ENCODE peak calls at places on chromosomes 7 and 10, in eight cellular contexts. One of them, this sample, is unnamed.

GRCh38 chr7:15780271-15780670 is 93.8 kb upstream of the MEOX2 start:
- DNase-seq in left colon: no peak
- DNase-seq in iPS-NIHi11: no peak
- DNase-seq in mucosa of descending colon: no peak
- DNase-seq in NCI-H2081: no peak
- DNase-seq in Calu3: peak; percentile 56
- DNase-seq in fibroblast of pulmonary artery: peak; percentile 81
- DNase-seq in A549: no peak
- DNase-seq in this sample: no peak

GRCh38 chr10:73591578-73591902 is 398 bp upstream of the USP54 start:
- DNase-seq in left colon: no peak
- DNase-seq in iPS-NIHi11: peak; percentile 31
- DNase-seq in mucosa of descending colon: no peak
- DNase-seq in NCI-H2081: no peak
- DNase-seq in Calu3: peak; percentile 11
- DNase-seq in fibroblast of pulmonary artery: no peak
- DNase-seq in A549: no peak
- DNase-seq in this sample: no peak

GRCh38 chr10:3806603-3807002 is 21.6 kb upstream of the KLF6 start:
- DNase-seq in left colon: peak; percentile 74
- DNase-seq in iPS-NIHi11: no peak
- DNase-seq in mucosa of descending colon: peak; percentile 83
- DNase-seq in NCI-H2081: peak; percentile 32
- DNase-seq in Calu3: peak; percentile 69
- DNase-seq in fibroblast of pulmonary artery: peak; percentile 83
- DNase-seq in A549: no peak
- DNase-seq in this sample: no peak

GRCh38 chr10:2005546-2005945 is 268.2 kb upstream of the ADARB2 start:
- DNase-seq in left colon: no peak
- DNase-seq in iPS-NIHi11: no peak
- DNase-seq in mucosa of descending colon: no peak
- DNase-seq in NCI-H2081: no peak
- DNase-seq in Calu3: no peak
- DNase-seq in fibroblast of pulmonary artery: no peak
- DNase-seq in A549: no peak
- DNase-seq in this sample: no peak

GRCh38 chr7:371119-371778 is 81.3 kb downstream of the FOXL3 start:
- DNase-seq in left colon: peak; percentile 33
- DNase-seq in iPS-NIHi11: no peak
- DNase-seq in mucosa of descending colon: peak; percentile 38
- DNase-seq in NCI-H2081: no peak
- DNase-seq in Calu3: no peak
- DNase-seq in fibroblast of pulmonary artery: no peak
- DNase-seq in A549: peak; percentile 48
- DNase-seq in this sample: no peak

GRCh38 chr7:71871446-71871845 is 540.7 kb downstream of the CALN1 start:
- DNase-seq in left colon: no peak
- DNase-seq in iPS-NIHi11: peak; percentile 38
- DNase-seq in mucosa of descending colon: no peak
- DNase-seq in NCI-H2081: no peak
- DNase-seq in Calu3: no peak
- DNase-seq in fibroblast of pulmonary artery: no peak
- DNase-seq in A549: no peak
- DNase-seq in this sample: no peak

GRCh38 chr10:43350686-43351085 is 20.8 kb upstream of the FXYD4 start:
- DNase-seq in left colon: no peak
- DNase-seq in iPS-NIHi11: peak; percentile 1
- DNase-seq in mucosa of descending colon: no peak
- DNase-seq in NCI-H2081: no peak
- DNase-seq in Calu3: no peak
- DNase-seq in fibroblast of pulmonary artery: no peak
- DNase-seq in A549: no peak
- DNase-seq in this sample: no peak

GRCh38 chr7:138512092-138512858 is 52.2 kb downstream of the TRIM24 start:
- DNase-seq in left colon: no peak
- DNase-seq in iPS-NIHi11: no peak
- DNase-seq in mucosa of descending colon: no peak
- DNase-seq in NCI-H2081: no peak
- DNase-seq in Calu3: no peak
- DNase-seq in fibroblast of pulmonary artery: no peak
- DNase-seq in A549: no peak
- DNase-seq in this sample: no peak

GRCh38 chr7:30989824-30990140 is 26.0 kb downstream of the GHRHR start:
- DNase-seq in left colon: no peak
- DNase-seq in iPS-NIHi11: no peak
- DNase-seq in mucosa of descending colon: no peak
- DNase-seq in NCI-H2081: no peak
- DNase-seq in Calu3: no peak
- DNase-seq in fibroblast of pulmonary artery: no peak
- DNase-seq in A549: no peak
- DNase-seq in this sample: no peak

GRCh38 chr7:112416127-112416526 is 34.1 kb upstream of the IFRD1 start:
- DNase-seq in left colon: no peak
- DNase-seq in iPS-NIHi11: no peak
- DNase-seq in mucosa of descending colon: no peak
- DNase-seq in NCI-H2081: no peak
- DNase-seq in Calu3: no peak
- DNase-seq in fibroblast of pulmonary artery: peak; percentile 60
- DNase-seq in A549: no peak
- DNase-seq in this sample: no peak

GRCh38 chr10:92691591-92692084 is 1.9 kb downstream of the HHEX start:
- DNase-seq in left colon: peak; percentile 60
- DNase-seq in iPS-NIHi11: peak; percentile 34
- DNase-seq in mucosa of descending colon: peak; percentile 28
- DNase-seq in NCI-H2081: no peak
- DNase-seq in Calu3: no peak
- DNase-seq in fibroblast of pulmonary artery: no peak
- DNase-seq in A549: no peak
- DNase-seq in this sample: no peak

GRCh38 chr10:3772349-3773222 is 12.4 kb downstream of the KLF6 start:
- DNase-seq in left colon: no peak
- DNase-seq in iPS-NIHi11: no peak
- DNase-seq in mucosa of descending colon: no peak
- DNase-seq in NCI-H2081: no peak
- DNase-seq in Calu3: no peak
- DNase-seq in fibroblast of pulmonary artery: peak; percentile 46
- DNase-seq in A549: no peak
- DNase-seq in this sample: no peak

GRCh38 chr7:140646931-140647647 is 6.5 kb upstream of the DENND2A start:
- DNase-seq in left colon: peak; percentile 51
- DNase-seq in iPS-NIHi11: peak; percentile 81
- DNase-seq in mucosa of descending colon: peak; percentile 53
- DNase-seq in NCI-H2081: peak; percentile 78
- DNase-seq in Calu3: peak; percentile 52
- DNase-seq in fibroblast of pulmonary artery: peak; percentile 35
- DNase-seq in A549: peak; percentile 97
- DNase-seq in this sample: no peak

GRCh38 chr10:36516281-36516680 is 609.1 kb upstream of the ANKRD30A start:
- DNase-seq in left colon: no peak
- DNase-seq in iPS-NIHi11: no peak
- DNase-seq in mucosa of descending colon: no peak
- DNase-seq in NCI-H2081: no peak
- DNase-seq in Calu3: no peak
- DNase-seq in fibroblast of pulmonary artery: no peak
- DNase-seq in A549: no peak
- DNase-seq in this sample: no peak

GRCh38 chr10:131127122-131127589 is 184.4 kb downstream of the TCERG1L start:
- DNase-seq in left colon: no peak
- DNase-seq in iPS-NIHi11: no peak
- DNase-seq in mucosa of descending colon: no peak
- DNase-seq in NCI-H2081: no peak
- DNase-seq in Calu3: no peak
- DNase-seq in fibroblast of pulmonary artery: no peak
- DNase-seq in A549: no peak
- DNase-seq in this sample: no peak

GRCh38 chr7:31372538-31372937 is 32.0 kb upstream of the NEUROD6 start:
- DNase-seq in left colon: no peak
- DNase-seq in iPS-NIHi11: no peak
- DNase-seq in mucosa of descending colon: no peak
- DNase-seq in NCI-H2081: no peak
- DNase-seq in Calu3: no peak
- DNase-seq in fibroblast of pulmonary artery: no peak
- DNase-seq in A549: no peak
- DNase-seq in this sample: no peak

GRCh38 chr7:158120313-158120712 is 467.3 kb downstream of the PTPRN2 start:
- DNase-seq in left colon: no peak
- DNase-seq in iPS-NIHi11: no peak
- DNase-seq in mucosa of descending colon: no peak
- DNase-seq in NCI-H2081: no peak
- DNase-seq in Calu3: no peak
- DNase-seq in fibroblast of pulmonary artery: no peak
- DNase-seq in A549: no peak
- DNase-seq in this sample: peak; percentile 4

GRCh38 chr10:58177362-58177947 is 90.2 kb downstream of the IPMK start:
- DNase-seq in left colon: no peak
- DNase-seq in iPS-NIHi11: no peak
- DNase-seq in mucosa of descending colon: no peak
- DNase-seq in NCI-H2081: peak; percentile 26
- DNase-seq in Calu3: no peak
- DNase-seq in fibroblast of pulmonary artery: peak; percentile 67
- DNase-seq in A549: peak; percentile 16
- DNase-seq in this sample: no peak

GRCh38 chr7:130906575-130906974 is 172.6 kb upstream of the KLF14 start:
- DNase-seq in left colon: no peak
- DNase-seq in iPS-NIHi11: no peak
- DNase-seq in mucosa of descending colon: no peak
- DNase-seq in NCI-H2081: no peak
- DNase-seq in Calu3: no peak
- DNase-seq in fibroblast of pulmonary artery: no peak
- DNase-seq in A549: no peak
- DNase-seq in this sample: no peak

GRCh38 chr7:146131701-146132100 is 15.1 kb downstream of the CNTNAP2 start:
- DNase-seq in left colon: no peak
- DNase-seq in iPS-NIHi11: no peak
- DNase-seq in mucosa of descending colon: no peak
- DNase-seq in NCI-H2081: no peak
- DNase-seq in Calu3: no peak
- DNase-seq in fibroblast of pulmonary artery: no peak
- DNase-seq in A549: no peak
- DNase-seq in this sample: no peak

GRCh38 chr7:135658564-135658963 is 3.8 kb upstream of the STMP1 start:
- DNase-seq in left colon: no peak
- DNase-seq in iPS-NIHi11: no peak
- DNase-seq in mucosa of descending colon: no peak
- DNase-seq in NCI-H2081: no peak
- DNase-seq in Calu3: no peak
- DNase-seq in fibroblast of pulmonary artery: no peak
- DNase-seq in A549: no peak
- DNase-seq in this sample: no peak

GRCh38 chr7:106848851-106849442 is 16.1 kb upstream of the PIK3CG start:
- DNase-seq in left colon: no peak
- DNase-seq in iPS-NIHi11: no peak
- DNase-seq in mucosa of descending colon: no peak
- DNase-seq in NCI-H2081: no peak
- DNase-seq in Calu3: no peak
- DNase-seq in fibroblast of pulmonary artery: peak; percentile 15
- DNase-seq in A549: no peak
- DNase-seq in this sample: no peak

GRCh38 chr10:133474833-133475734 is 21.3 kb downstream of the SCART1 start:
- DNase-seq in left colon: no peak
- DNase-seq in iPS-NIHi11: no peak
- DNase-seq in mucosa of descending colon: peak; percentile 10
- DNase-seq in NCI-H2081: no peak
- DNase-seq in Calu3: no peak
- DNase-seq in fibroblast of pulmonary artery: no peak
- DNase-seq in A549: no peak
- DNase-seq in this sample: no peak

GRCh38 chr10:51005551-51005950 is 68.7 kb upstream of the PRKG1 start:
- DNase-seq in left colon: no peak
- DNase-seq in iPS-NIHi11: no peak
- DNase-seq in mucosa of descending colon: no peak
- DNase-seq in NCI-H2081: no peak
- DNase-seq in Calu3: no peak
- DNase-seq in fibroblast of pulmonary artery: no peak
- DNase-seq in A549: no peak
- DNase-seq in this sample: no peak

GRCh38 chr7:20033621-20034200 is 183.5 kb downstream of the MACC1 start:
- DNase-seq in left colon: no peak
- DNase-seq in iPS-NIHi11: no peak
- DNase-seq in mucosa of descending colon: no peak
- DNase-seq in NCI-H2081: no peak
- DNase-seq in Calu3: no peak
- DNase-seq in fibroblast of pulmonary artery: peak; percentile 47
- DNase-seq in A549: no peak
- DNase-seq in this sample: no peak

GRCh38 chr10:87863102-87863943 is at the start of the genes KLLN and PTEN:
- DNase-seq in left colon: peak; percentile 93
- DNase-seq in iPS-NIHi11: peak; percentile 87
- DNase-seq in mucosa of descending colon: peak; percentile 92
- DNase-seq in NCI-H2081: peak; percentile 88
- DNase-seq in Calu3: peak; percentile 87
- DNase-seq in fibroblast of pulmonary artery: peak; percentile 95
- DNase-seq in A549: peak; percentile 83
- DNase-seq in this sample: peak; percentile 91

GRCh38 chr7:33534830-33535229 is 370.5 kb upstream of the BMPER start:
- DNase-seq in left colon: no peak
- DNase-seq in iPS-NIHi11: peak; percentile 18
- DNase-seq in mucosa of descending colon: no peak
- DNase-seq in NCI-H2081: no peak
- DNase-seq in Calu3: no peak
- DNase-seq in fibroblast of pulmonary artery: peak; percentile 42
- DNase-seq in A549: no peak
- DNase-seq in this sample: no peak

GRCh38 chr10:30705086-30705624 is 75.6 kb upstream of the LYZL2 start:
- DNase-seq in left colon: no peak
- DNase-seq in iPS-NIHi11: no peak
- DNase-seq in mucosa of descending colon: no peak
- DNase-seq in NCI-H2081: peak; percentile 67
- DNase-seq in Calu3: no peak
- DNase-seq in fibroblast of pulmonary artery: no peak
- DNase-seq in A549: no peak
- DNase-seq in this sample: no peak

GRCh38 chr7:38307640-38308039 is 34.2 kb upstream of the TARP start:
- DNase-seq in left colon: no peak
- DNase-seq in iPS-NIHi11: no peak
- DNase-seq in mucosa of descending colon: no peak
- DNase-seq in NCI-H2081: no peak
- DNase-seq in Calu3: no peak
- DNase-seq in fibroblast of pulmonary artery: no peak
- DNase-seq in A549: no peak
- DNase-seq in this sample: no peak

GRCh38 chr7:105902325-105902911 is 26.0 kb upstream of the ATXN7L1 start:
- DNase-seq in left colon: no peak
- DNase-seq in iPS-NIHi11: no peak
- DNase-seq in mucosa of descending colon: no peak
- DNase-seq in NCI-H2081: no peak
- DNase-seq in Calu3: no peak
- DNase-seq in fibroblast of pulmonary artery: no peak
- DNase-seq in A549: no peak
- DNase-seq in this sample: no peak

This sample was measured in hippocampal formation.